ENCODE peak calls at places on chromosomes 12 and 14, in nine cellular contexts. L is cardiac muscle cell; Q is psoas muscle; I is GM23338; J is mammary epithelial cell; Y is adrenal gland; W is CD4-positive, alpha-beta T cell; B is IMR-90; T is Panc1. E is an unnamed sample. For H3K27me3, the result is how much of the 10 kb centered on the place peaks cover.

GRCh38 chr14:89618821-89619551 is 202.0 kb upstream of the FOXN3 start:
- DNase-seq in L (peak), Q (peak), I (peak), J (peak), Y (peak), W (peak), B (peak), T (no peak), E (no peak)

GRCh38 chr12:63978519-63978918 is 134.0 kb downstream of the SRGAP1 start:
- DNase-seq in L (no peak), Q (no peak), I (no peak), J (peak), Y (no peak), W (no peak), B (peak), T (peak), E (no peak)

GRCh38 chr14:68027276-68027675 is 207.7 kb downstream of the RAD51B start:
- DNase-seq in L (no peak), Q (no peak), I (no peak), J (no peak), Y (no peak), W (no peak), B (peak), T (no peak), E (no peak)

GRCh38 chr14:99684356-99684952 is 356 bp downstream of the CYP46A1 start:
- DNase-seq in L (no peak), Q (no peak), I (no peak), J (peak), Y (peak), W (no peak), B (peak), T (no peak), E (no peak)

GRCh38 chr12:53096089-53096741 is 1.3 kb upstream of the IGFBP6 start:
- DNase-seq in L (no peak), Q (peak), I (peak), J (peak), Y (no peak), W (no peak), B (peak), T (no peak), E (peak)

GRCh38 chr14:91899213-91899612 is 31.9 kb upstream of the TC2N start:
- DNase-seq in L (no peak), Q (no peak), I (no peak), J (no peak), Y (no peak), W (no peak), B (no peak), T (no peak), E (no peak)

GRCh38 chr14:72904840-72905561 is 11.1 kb upstream of the DPF3 start:
- DNase-seq in L (peak), Q (peak), I (peak), J (peak), Y (peak), W (peak), B (peak), T (peak), E (no peak)

GRCh38 chr12:44571031-44571550 is 305.0 kb downstream of the NELL2 start:
- DNase-seq in L (peak), Q (no peak), I (no peak), J (no peak), Y (no peak), W (no peak), B (no peak), T (no peak), E (no peak)

GRCh38 chr14:86712176-86712575 is 1182.2 kb downstream of the FLRT2 start:
- DNase-seq in L (no peak), Q (no peak), I (no peak), J (no peak), Y (no peak), W (no peak), B (peak), T (no peak), E (no peak)

GRCh38 chr12:19801941-19802340 is 362.6 kb downstream of the AEBP2 start:
- DNase-seq in L (no peak), Q (no peak), I (no peak), J (no peak), Y (no peak), W (no peak), B (no peak), T (no peak), E (no peak)

GRCh38 chr14:62451221-62451620 is 594.0 kb downstream of the KCNH5 start:
- DNase-seq in L (no peak), Q (no peak), I (no peak), J (no peak), Y (no peak), W (no peak), B (no peak), T (no peak), E (no peak)

GRCh38 chr14:24883571-24883970 is 166.4 kb downstream of the STXBP6 start:
- DNase-seq in L (no peak), Q (no peak), I (no peak), J (no peak), Y (no peak), W (no peak), B (no peak), T (no peak), E (no peak)

DNA sequence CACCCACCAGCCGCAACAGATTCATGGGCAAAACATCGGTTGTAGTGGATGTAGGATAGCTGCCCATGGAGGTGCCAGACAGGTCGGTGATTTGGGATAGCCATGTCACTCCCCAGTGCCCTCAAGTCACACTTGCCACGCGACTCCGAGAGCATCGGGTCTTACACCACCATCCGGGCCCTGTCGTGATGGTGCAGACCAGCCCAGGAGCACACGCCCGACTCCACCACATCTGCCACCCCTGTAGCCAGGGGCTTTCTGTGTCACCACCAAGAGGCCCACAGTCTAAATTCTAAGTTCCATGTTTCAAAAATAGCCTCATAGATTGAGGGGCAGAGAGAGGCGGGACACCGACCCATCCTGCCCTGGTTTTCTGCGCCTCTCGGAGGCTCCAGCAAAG is 18.0 kb downstream of the FOXN4 start:
- DNase-seq in L (no peak), Q (no peak), I (no peak), J (no peak), Y (no peak), W (no peak), B (no peak), T (no peak), E (no peak)
- H3K27ac ChIP-seq in L (no peak), Q (no peak), I (no peak), J (no peak), Y (no peak), W (no peak), B (no peak), T (no peak), E (no peak)

GRCh38 chr12:38544357-38545066 is 227.9 kb downstream of the ALG10B start:
- DNase-seq in L (no peak), Q (no peak), I (peak), J (no peak), Y (no peak), W (no peak), B (no peak), T (no peak), E (no peak)

GRCh38 chr12:38540156-38540555 is 223.6 kb downstream of the ALG10B start:
- DNase-seq in L (no peak), Q (no peak), I (no peak), J (no peak), Y (no peak), W (no peak), B (no peak), T (no peak), E (no peak)

GRCh38 chr12:38547586-38547985 is 231.0 kb downstream of the ALG10B start:
- DNase-seq in L (no peak), Q (no peak), I (no peak), J (peak), Y (no peak), W (no peak), B (no peak), T (no peak), E (no peak)

GRCh38 chr12:38541849-38542248 is 225.3 kb downstream of the ALG10B start:
- DNase-seq in L (no peak), Q (no peak), I (no peak), J (no peak), Y (no peak), W (no peak), B (no peak), T (no peak), E (no peak)

GRCh38 chr12:38543151-38543550 is 226.6 kb downstream of the ALG10B start:
- DNase-seq in L (no peak), Q (no peak), I (peak), J (peak), Y (no peak), W (no peak), B (no peak), T (no peak), E (no peak)
- TF ChIP-seq CTCF in L (no peak), Q (no peak), I (no peak), J (no peak), Y (no peak), W (no peak), B (no peak), T (no peak), E (no peak)

GRCh38 chr14:104977008-104977680 is 1.0 kb downstream of the AHNAK2 start:
- DNase-seq in L (no peak), Q (peak), I (no peak), J (peak), Y (no peak), W (no peak), B (no peak), T (no peak), E (no peak)
- H3K27me3 ChIP-seq in L (under half), Q (under half), I (under half), J (under half), Y (under half), W (under half), B (under half), T (under half), E (under half)

GRCh38 chr12:15545329-15545728 is 223.0 kb downstream of the PTPRO start:
- DNase-seq in L (no peak), Q (no peak), I (no peak), J (no peak), Y (no peak), W (no peak), B (no peak), T (no peak), E (no peak)

GRCh38 chr12:15541996-15542631 is 219.8 kb downstream of the PTPRO start:
- DNase-seq in L (no peak), Q (no peak), I (no peak), J (no peak), Y (no peak), W (no peak), B (no peak), T (no peak), E (no peak)

GRCh38 chr12:15543347-15543746 is 221.0 kb downstream of the PTPRO start:
- DNase-seq in L (no peak), Q (no peak), I (no peak), J (peak), Y (no peak), W (no peak), B (no peak), T (no peak), E (no peak)

GRCh38 chr12:15546102-15546701 is 223.9 kb downstream of the PTPRO start:
- DNase-seq in L (no peak), Q (no peak), I (no peak), J (no peak), Y (no peak), W (no peak), B (no peak), T (no peak), E (no peak)

GRCh38 chr12:15544589-15544988 is 222.3 kb downstream of the PTPRO start:
- DNase-seq in L (no peak), Q (no peak), I (no peak), J (no peak), Y (no peak), W (no peak), B (no peak), T (no peak), E (no peak)
- H3K27ac ChIP-seq in L (no peak), Q (no peak), I (no peak), J (no peak), Y (no peak), W (peak), B (no peak), T (no peak), E (peak)

DNA sequence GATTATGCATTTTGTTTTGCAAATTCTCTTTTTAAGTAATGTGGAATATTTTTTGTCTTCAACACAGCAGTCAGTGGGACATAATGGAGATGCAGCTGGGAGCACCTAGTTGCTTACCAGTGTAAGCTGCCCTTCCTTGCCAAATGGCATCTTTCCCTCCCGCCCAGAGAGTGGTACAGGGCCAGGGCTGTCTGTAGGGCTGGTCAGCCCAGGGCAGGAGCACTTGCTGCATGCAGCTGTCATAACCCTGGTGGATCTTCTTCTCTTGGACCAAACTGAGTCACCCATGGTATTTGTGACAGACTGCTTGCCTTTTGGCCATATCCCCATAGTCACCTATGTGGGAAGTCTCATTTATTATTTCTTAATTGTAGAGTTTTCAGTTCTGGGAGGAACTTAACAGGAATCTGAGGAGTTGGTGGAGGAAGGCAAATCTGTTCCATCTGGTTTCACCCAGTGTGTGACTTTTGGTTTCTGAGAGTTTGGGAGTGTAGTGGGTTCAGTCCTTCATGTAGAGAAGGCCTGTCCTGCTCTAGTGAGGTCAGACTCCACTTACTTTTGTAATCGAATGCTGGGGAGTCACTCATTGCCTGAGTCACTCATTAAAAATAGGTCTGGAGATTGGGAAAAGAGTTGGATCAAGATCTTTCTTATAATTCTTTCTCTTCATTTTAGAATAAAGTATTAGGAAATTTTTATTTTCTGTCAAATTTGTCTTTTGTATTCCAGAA is 62.0 kb upstream of the ASPG start:
- DNase-seq in L (no peak), Q (no peak), I (no peak), J (no peak), Y (peak), W (no peak), B (no peak), T (no peak), E (no peak)
- TF ChIP-seq CTCF in L (no peak), Q (no peak), I (no peak), J (no peak), Y (no peak), W (no peak), B (no peak), T (no peak), E (no peak)